ENCODE peak calls at places on chromosomes 11 and 22, in six cellular contexts. G is dorsolateral prefrontal cortex, D is GM06990, F is WTC11, E is A549, A is nephron progenitor cell. S is an unnamed sample.

GRCh38 chr11:36431429-36432092 is 78.5 kb downstream of the TRAF6 start:
- DNase-seq in G (no peak), F (no peak), A (no peak), D (no peak), E (peak), S (no peak)

GRCh38 chr22:50245214-50246072 is 620 bp upstream of the TUBGCP6 start:
- DNase-seq in D (no peak), F (no peak), G (peak), E (no peak), A (no peak), S (no peak)

GRCh38 chr11:46865340-46865739 is 19.3 kb upstream of the CKAP5 start:
- DNase-seq in A (no peak), F (no peak), E (no peak), D (no peak), G (no peak), S (no peak)

GRCh38 chr11:80443177-80443576 is 1002.3 kb upstream of the TENM4 start:
- DNase-seq in G (no peak), E (no peak), D (no peak), F (no peak), A (no peak), S (no peak)

GRCh38 chr11:86456075-86456939 is 81.6 kb downstream of the CCDC81 start:
- DNase-seq in G (peak), E (peak), D (no peak), F (peak), A (peak), S (peak)

GRCh38 chr22:48410536-48410935 is 1417.1 kb downstream of the BRD1 start:
- DNase-seq in A (no peak), G (no peak), F (no peak), D (no peak), E (no peak), S (no peak)

GRCh38 chr11:85154294-85154693 is 472.9 kb downstream of the DLG2 start:
- DNase-seq in E (no peak), G (no peak), D (no peak), F (no peak), A (no peak), S (no peak)

GRCh38 chr22:44883011-44883421 is 126.8 kb downstream of the PHF21B start:
- DNase-seq in A (no peak), G (no peak), E (no peak), D (no peak), F (no peak), S (no peak)

GRCh38 chr11:70669281-70669680 is 271.0 kb downstream of the CTTN start:
- DNase-seq in G (no peak), E (no peak), A (no peak), F (no peak), D (no peak), S (no peak)

GRCh38 chr22:50516068-50516467 is 8.0 kb downstream of the NCAPH2 start:
- DNase-seq in A (no peak), F (no peak), G (no peak), E (no peak), D (no peak), S (no peak)

GRCh38 chr11:132196928-132197327 is 826.5 kb downstream of the NTM start:
- DNase-seq in D (no peak), G (no peak), E (no peak), A (no peak), F (no peak), S (no peak)

GRCh38 chr22:36224245-36224644 is 15.1 kb downstream of the APOL2 start:
- DNase-seq in E (no peak), A (no peak), F (no peak), D (no peak), G (no peak), S (no peak)

GRCh38 chr22:37752189-37753061 is 55.3 kb upstream of the GCAT start:
- DNase-seq in G (peak), F (no peak), E (peak), D (no peak), A (no peak), S (no peak)

GRCh38 chr11:130246270-130246669 is 68.4 kb downstream of the ZBTB44 start:
- DNase-seq in E (no peak), D (no peak), F (no peak), G (no peak), A (no peak), S (no peak)

GRCh38 chr11:73399159-73400090 is 23.2 kb downstream of the RELT start:
- DNase-seq in A (no peak), D (no peak), F (no peak), G (no peak), E (no peak), S (no peak)

GRCh38 chr22:44755000-44755399 is 2.6 kb downstream of the ARHGAP8 start:
- DNase-seq in D (no peak), G (no peak), A (no peak), E (no peak), F (no peak), S (no peak)

DNA sequence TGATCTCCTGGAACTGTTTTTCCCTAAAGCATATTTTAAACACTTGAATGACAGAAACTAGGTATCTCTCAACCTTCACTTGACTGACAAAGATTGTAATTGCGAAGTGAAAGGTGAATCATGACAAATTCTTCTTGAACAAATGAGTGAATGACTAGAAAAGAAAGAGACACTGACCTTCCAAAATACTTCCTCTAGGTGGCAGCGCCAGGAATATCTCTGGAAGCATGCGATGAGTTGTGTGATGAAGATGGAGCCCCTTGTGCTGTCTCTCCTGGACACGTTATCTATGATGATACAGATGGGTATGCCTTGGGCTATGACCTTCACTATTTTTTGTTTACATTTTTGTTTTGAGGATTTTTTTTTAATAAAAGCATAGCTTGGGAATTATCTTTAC is 7.0 kb upstream of the CASP12 start:
- DNase-seq in E (no peak), F (no peak), G (no peak), A (no peak), D (no peak), S (no peak)
- TF ChIP-seq CTCF in E (no peak), F (no peak), G (no peak), A (peak), D (no peak), S (no peak)

DNA sequence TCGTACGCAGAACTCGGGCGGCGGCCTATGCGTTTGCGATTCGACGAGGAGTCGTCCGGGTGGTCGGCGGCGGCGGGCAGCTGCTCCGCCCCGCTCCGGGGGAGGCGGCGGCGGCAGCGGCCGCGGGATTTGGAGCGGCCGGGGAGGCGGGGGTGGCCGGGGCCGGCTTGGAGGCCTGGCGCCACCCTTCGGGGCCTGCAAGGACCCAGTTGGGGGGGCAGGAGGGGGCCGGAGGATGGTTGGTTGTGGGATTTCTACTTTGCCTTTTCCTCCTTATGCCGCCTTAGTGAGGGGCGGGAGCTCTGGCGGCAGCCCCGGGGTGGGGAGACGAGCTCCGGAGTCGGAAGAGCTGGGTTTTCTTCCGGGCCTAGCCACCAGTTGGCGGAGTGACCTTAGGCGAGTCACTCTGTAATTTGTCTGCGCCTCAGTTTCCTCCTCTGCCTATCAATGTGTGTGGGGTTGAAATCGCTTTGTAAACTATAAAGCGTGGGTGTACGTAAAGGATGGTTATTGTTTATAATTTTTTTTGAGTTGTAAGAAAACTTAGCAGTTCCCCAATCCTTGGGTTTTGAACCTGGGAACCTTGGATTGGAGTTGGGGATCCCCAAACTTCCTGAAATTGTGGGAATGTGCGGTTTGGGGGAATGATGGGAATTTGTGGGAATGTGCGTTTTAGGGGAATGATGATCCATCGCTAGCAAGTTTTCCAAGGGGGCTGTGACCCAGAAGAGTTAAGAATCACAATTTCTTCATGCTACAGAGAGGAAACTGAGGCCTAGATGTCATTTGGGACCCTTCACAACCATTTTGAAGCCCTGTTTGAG is 679 bp downstream of the TUG1 start:
- DNase-seq in D (no peak), E (peak), G (peak), A (no peak), F (no peak), S (peak)
- TF ChIP-seq CTCF in D (no peak), E (peak), G (no peak), A (no peak), F (no peak), S (no peak)

GRCh38 chr11:102367364-102367763 is 20.4 kb downstream of the BIRC2 start:
- DNase-seq in D (no peak), E (peak), F (no peak), G (no peak), A (no peak), S (no peak)
- TF ChIP-seq CTCF in D (peak), E (peak), F (no peak), G (peak), A (no peak), S (no peak)

GRCh38 chr22:17724678-17725464 is 49.4 kb downstream of the BID start:
- DNase-seq in D (no peak), G (no peak), A (no peak), F (no peak), E (no peak), S (no peak)
- TF ChIP-seq CTCF in D (no peak), G (no peak), A (no peak), F (no peak), E (no peak), S (no peak)

DNA sequence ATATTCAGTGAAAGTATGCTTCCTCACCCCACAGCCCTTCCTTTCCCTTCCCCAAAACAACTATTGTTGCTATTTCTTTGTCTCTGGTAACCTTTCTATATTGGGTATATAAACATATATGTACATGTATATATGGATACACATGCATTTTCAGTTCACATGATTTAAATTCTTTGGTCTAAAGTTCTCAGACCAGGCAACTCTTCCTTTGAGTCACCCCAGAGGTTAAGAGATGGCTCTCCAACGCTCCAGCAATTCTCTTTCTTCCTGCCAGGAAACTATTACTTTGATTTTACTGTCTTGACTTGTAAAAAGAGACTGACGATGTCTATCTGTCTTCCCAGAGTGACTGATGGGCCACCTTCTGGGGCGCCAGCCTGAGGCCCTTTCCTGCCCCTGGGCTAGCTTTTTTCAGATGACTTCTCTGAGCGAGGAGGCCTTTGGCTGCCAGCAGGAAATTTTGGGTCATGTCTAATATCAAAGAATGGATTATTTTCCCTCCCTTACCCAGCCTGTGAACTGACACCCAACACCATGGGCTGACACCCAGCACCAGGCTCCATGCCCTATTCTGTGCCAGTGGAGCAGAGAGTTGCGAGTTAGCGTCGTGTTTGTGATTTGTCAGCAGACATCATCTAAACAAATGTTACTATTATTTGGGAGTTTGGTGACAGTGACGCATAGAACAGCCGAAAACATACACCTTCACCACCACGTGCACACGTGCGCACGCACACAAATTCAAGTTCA is 14.4 kb upstream of the ST3GAL4 start:
- DNase-seq in E (no peak), F (no peak), D (no peak), G (no peak), A (no peak), S (no peak)
- TF ChIP-seq CTCF in E (no peak), F (no peak), D (no peak), G (no peak), A (no peak), S (no peak)

GRCh38 chr11:396948-397548 is 3.0 kb downstream of the PKP3 start:
- DNase-seq in A (no peak), E (no peak), F (no peak), G (peak), D (peak), S (peak)
- TF ChIP-seq CTCF in A (no peak), E (no peak), F (no peak), G (peak), D (peak), S (peak)

DNA sequence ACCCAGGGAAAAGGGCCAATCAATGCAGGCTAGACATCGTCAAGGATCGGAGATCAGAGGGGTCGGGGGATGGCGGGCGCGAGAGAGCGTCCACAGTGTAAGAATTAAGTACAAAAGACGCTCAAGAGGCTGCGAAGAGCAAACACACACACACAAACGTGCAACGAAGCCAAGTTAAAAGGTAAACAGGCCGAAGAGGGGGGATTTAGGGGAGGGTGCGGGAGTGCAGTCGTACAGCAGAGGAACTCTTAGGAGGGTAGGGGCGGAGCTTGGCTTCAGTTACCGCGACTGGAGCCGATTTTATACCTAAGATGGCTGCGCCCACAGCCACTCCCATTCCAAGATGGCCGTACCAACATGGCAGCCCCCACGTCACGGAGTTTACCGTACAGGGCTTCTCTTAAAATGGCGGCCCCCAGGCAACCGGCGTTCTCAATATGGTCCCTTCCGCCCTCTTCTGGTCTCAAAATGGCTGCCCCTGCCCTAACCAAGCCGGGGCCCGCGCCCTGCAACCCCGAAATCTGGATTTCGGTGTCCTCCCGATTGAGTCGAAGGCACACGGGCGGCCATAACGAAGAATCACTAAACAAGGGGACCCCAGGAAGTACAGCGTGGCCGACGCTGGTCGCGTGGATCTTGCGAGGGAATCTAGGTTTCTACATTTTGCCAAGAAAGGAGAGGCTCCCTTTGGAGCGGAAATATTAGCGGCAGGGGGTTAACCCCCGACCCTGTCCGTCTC is 2.0 kb downstream of the GNG3 start:
- DNase-seq in G (peak), D (peak), E (peak), F (peak), A (peak), S (peak)
- TF ChIP-seq CTCF in G (peak), D (no peak), E (no peak), F (no peak), A (no peak), S (no peak)

GRCh38 chr22:42820075-42820763 is 36.9 kb downstream of the ARFGAP3 start:
- DNase-seq in G (no peak), E (no peak), A (no peak), F (no peak), D (no peak), S (no peak)
- TF ChIP-seq CTCF in G (peak), E (no peak), A (peak), F (peak), D (no peak), S (no peak)

DNA sequence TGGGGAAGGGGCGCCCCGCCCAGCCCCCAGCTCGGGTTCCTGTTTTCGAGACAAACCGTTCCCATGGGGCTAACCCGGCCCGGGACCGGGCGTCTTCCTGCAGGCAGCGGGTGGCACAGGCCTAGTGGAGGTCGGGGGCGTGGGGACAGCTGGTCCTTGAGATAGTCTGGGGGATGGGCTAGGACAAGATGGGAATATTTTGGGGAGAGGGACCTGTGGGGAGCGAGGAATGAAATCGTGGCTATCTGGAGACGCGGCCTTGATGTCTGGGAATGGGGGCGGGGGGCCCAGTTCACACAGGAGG is 1.2 kb upstream of the RASGRP2 start:
- DNase-seq in D (peak), A (peak), G (no peak), F (peak), E (no peak), S (no peak)
- TF ChIP-seq CTCF in D (no peak), A (no peak), G (no peak), F (no peak), E (no peak), S (no peak)